ENCODE peak calls at places on chromosomes 3 and 15, in nine cellular contexts. N is fibroblast of pulmonary artery, D is A549, M is lower leg skin, Q is thoracic aorta, C is fibroblast of mammary gland, A is lung, P is kidney epithelial cell, E is cardiac muscle cell. X is an unnamed sample.

GRCh38 chr3:34012102-34012461 is 213.7 kb downstream of the PDCD6IP start:
- DNase-seq in M (no peak), A (no peak), C (peak; percentile 99), Q (no peak), P (peak; percentile 93), N (peak; percentile 93), D (peak; percentile 97), E (no peak), X (peak; percentile 88)

GRCh38 chr3:71543371-71544016 is 40.0 kb downstream of the FOXP1 start:
- DNase-seq in M (no peak), N (no peak), E (no peak), D (no peak), Q (no peak), C (no peak), P (no peak), A (no peak), X (no peak)

GRCh38 chr3:188453431-188454384 is 299.8 kb downstream of the LPP start:
- DNase-seq in C (no peak), D (no peak), Q (no peak), A (no peak), M (no peak), E (no peak), N (no peak), P (no peak), X (no peak)

GRCh38 chr3:45559560-45560118 is 34.9 kb upstream of the LIMD1 start:
- DNase-seq in M (no peak), D (no peak), C (no peak), N (no peak), A (no peak), Q (no peak), P (no peak), E (no peak), X (no peak)

GRCh38 chr3:52534281-52535183 is 875 bp upstream of the NT5DC2 start:
- DNase-seq in A (no peak), M (no peak), Q (no peak), E (no peak), D (no peak), N (peak; percentile 31), P (no peak), C (peak; percentile 58), X (no peak)

GRCh38 chr3:195282982-195283381 is 12.0 kb upstream of the XXYLT1 start:
- DNase-seq in N (no peak), D (no peak), A (no peak), Q (no peak), E (no peak), M (no peak), P (no peak), C (no peak), X (no peak)

GRCh38 chr3:134364936-134365765 is 9.1 kb downstream of the AMOTL2 start:
- DNase-seq in Q (no peak), P (no peak), N (no peak), E (no peak), D (no peak), M (no peak), A (no peak), C (peak; percentile 54), X (no peak)

GRCh38 chr3:185126201-185126600 is 26.7 kb downstream of the C3orf70 start:
- DNase-seq in Q (no peak), C (no peak), P (no peak), M (no peak), N (no peak), E (no peak), D (no peak), A (no peak), X (no peak)

GRCh38 chr15:73873889-73874511 is 636 bp downstream of the TBC1D21 start:
- DNase-seq in Q (no peak), A (no peak), P (peak; percentile 32), E (peak; percentile 63), M (no peak), D (peak; percentile 47), C (peak; percentile 74), N (peak; percentile 77), X (peak; percentile 18)

GRCh38 chr3:122235147-122235546 is 51.7 kb downstream of the CASR start:
- DNase-seq in D (no peak), M (no peak), C (no peak), A (no peak), P (no peak), N (no peak), E (no peak), Q (no peak), X (no peak)

GRCh38 chr3:113664523-113665094 is 31.8 kb downstream of the USF3 start:
- DNase-seq in Q (no peak), C (no peak), M (no peak), A (no peak), E (no peak), P (no peak), D (no peak), N (no peak), X (no peak)

GRCh38 chr3:138367912-138368311 is 19.5 kb downstream of the MRAS start:
- DNase-seq in D (no peak), M (no peak), A (peak; percentile 50), N (peak; percentile 26), E (no peak), P (no peak), C (peak; percentile 35), Q (peak; percentile 34), X (no peak)

GRCh38 chr3:186268616-186269448 is 93.2 kb downstream of the DGKG start:
- DNase-seq in P (no peak), N (peak; percentile 43), Q (no peak), C (peak; percentile 37), D (peak; percentile 48), M (no peak), A (no peak), E (no peak), X (no peak)

GRCh38 chr15:41629883-41630282 is 30.3 kb upstream of the MGA start:
- DNase-seq in M (no peak), A (no peak), N (no peak), C (no peak), D (no peak), P (no peak), Q (no peak), E (no peak), X (no peak)

GRCh38 chr3:14548321-14548729 is 8.2 kb upstream of the GRIP2 start:
- DNase-seq in D (peak; percentile 67), N (peak; percentile 70), M (peak; percentile 37), E (peak; percentile 80), P (no peak), Q (no peak), A (peak; percentile 54), C (peak; percentile 56), X (no peak)

GRCh38 chr3:192022412-192022811 is 561.4 kb downstream of the PYDC2 start:
- DNase-seq in M (no peak), E (no peak), C (peak; percentile 66), N (peak; percentile 17), P (peak; percentile 52), A (no peak), D (peak; percentile 4), Q (no peak), X (peak; percentile 46)

GRCh38 chr3:35965908-35966307 is 326.6 kb downstream of the ARPP21 start:
- DNase-seq in E (peak; percentile 48), A (no peak), P (no peak), M (no peak), N (peak; percentile 70), D (peak; percentile 49), C (peak; percentile 55), Q (no peak), X (no peak)

GRCh38 chr15:73051402-73051810 is 857 bp upstream of the NEO1 start:
- DNase-seq in M (peak; percentile 33), P (no peak), E (no peak), C (no peak), Q (no peak), D (no peak), N (no peak), A (peak; percentile 43), X (no peak)

GRCh38 chr15:92846716-92847115 is 53.4 kb upstream of the CHD2 start:
- DNase-seq in P (no peak), Q (no peak), M (no peak), C (peak; percentile 78), A (no peak), N (no peak), E (no peak), D (no peak), X (no peak)

GRCh38 chr3:140712301-140712700 is 34.4 kb downstream of the TRIM42 start:
- DNase-seq in C (no peak), Q (no peak), A (no peak), M (no peak), N (no peak), E (no peak), P (no peak), D (no peak), X (no peak)

GRCh38 chr3:160768031-160768430 is 12.0 kb downstream of the PPM1L start:
- DNase-seq in E (no peak), N (no peak), A (no peak), Q (no peak), P (no peak), D (no peak), C (no peak), M (no peak), X (no peak)

GRCh38 chr3:47412842-47413520 is 32.2 kb downstream of the PTPN23 start:
- DNase-seq in C (no peak), Q (no peak), E (no peak), D (no peak), P (no peak), M (no peak), N (no peak), A (no peak), X (no peak)
- TF ChIP-seq CTCF in C (no peak), Q (no peak), E (peak; percentile 9), D (no peak), P (no peak), M (no peak), N (no peak), A (no peak), X (no peak)

GRCh38 chr15:45641374-45641778 is 6.5 kb downstream of the SQOR start:
- DNase-seq in D (peak; percentile 93), E (no peak), Q (no peak), C (peak; percentile 98), A (peak; percentile 64), N (peak; percentile 92), M (peak; percentile 66), P (peak; percentile 83), X (peak; percentile 98)
- H3K4me3 ChIP-seq in D (peak overlapping the region; percentile 29), E (no peak overlapping the region), Q (no peak overlapping the region), C (no peak overlapping the region), A (no peak overlapping the region), N (no peak overlapping the region), M (no peak overlapping the region), P (no peak overlapping the region), X (peak overlapping the region; percentile 12)

GRCh38 chr15:53307952-53308624 is 451.4 kb downstream of the WDR72 start:
- DNase-seq in C (no peak), E (no peak), Q (no peak), P (no peak), M (no peak), A (no peak), N (no peak), D (peak; percentile 72), X (no peak)

GRCh38 chr15:53310709-53311108 is 448.8 kb downstream of the WDR72 start:
- DNase-seq in N (no peak), Q (no peak), D (no peak), C (no peak), M (no peak), P (no peak), A (no peak), E (peak; percentile 34), X (no peak)

GRCh38 chr15:53312707-53313106 is 446.8 kb downstream of the WDR72 start:
- DNase-seq in D (no peak), A (no peak), E (no peak), M (no peak), C (no peak), P (no peak), Q (no peak), N (no peak), X (no peak)
- TF ChIP-seq CTCF in D (no peak), A (no peak), E (no peak), M (no peak), C (no peak), P (no peak), Q (no peak), N (no peak), X (no peak)

GRCh38 chr15:65067334-65067644 is 502 bp downstream of the RASL12 start:
- DNase-seq in D (no peak), A (no peak), M (no peak), C (no peak), E (no peak), P (no peak), N (no peak), Q (no peak), X (no peak)
- H3K4me3 ChIP-seq in D (no peak overlapping the region), A (peak overlapping the region; percentile 28), M (peak overlapping the region; percentile 13), C (peak overlapping the region; percentile 16), E (peak overlapping the region; percentile 24), P (no peak overlapping the region), N (peak overlapping the region; percentile 42), Q (peak overlapping the region; percentile 89), X (no peak overlapping the region)

X was measured in epithelial cell of proximal tubule.